ENCODE peak calls at places on chromosomes 2 and 18, in nine cellular contexts. V is stimulated activated CD4-positive, alpha-beta T cell treated with anti-CD3 and anti-CD28 coated beads, TNF-alpha, amount 100 ng/mL, for 4 hours; C is activated CD4-positive, CD25-positive, alpha-beta regulatory T cell; Y is GM10248; E is AG20443; L is MCF 10A; U is amygdala; N is effector memory CD8-positive, alpha-beta T cell; W is cerebellum. M is an unnamed sample.

GRCh38 chr2:209960676-209961630 is 41.5 kb upstream of the RPE start:
- DNase-seq in V (no peak), C (no peak), Y (peak), E (peak), L (peak), U (peak), N (peak), W (peak), M (peak)

GRCh38 chr18:60754413-60754812 is 381.8 kb upstream of the MC4R start:
- DNase-seq in V (no peak), C (no peak), Y (no peak), E (no peak), L (no peak), U (no peak), N (no peak), W (no peak), M (no peak)

GRCh38 chr2:234164499-234165409 is 114.3 kb downstream of the SPP2 start:
- DNase-seq in V (no peak), C (no peak), Y (no peak), E (no peak), L (no peak), U (no peak), N (peak), W (no peak), M (no peak)

GRCh38 chr2:121120991-121121390 is 164.0 kb downstream of the TFCP2L1 start:
- DNase-seq in V (no peak), C (no peak), Y (no peak), E (no peak), L (no peak), U (no peak), N (no peak), W (no peak), M (no peak)

GRCh38 chr2:225002656-225003045 is 39.6 kb downstream of the DOCK10 start:
- DNase-seq in V (no peak), C (no peak), Y (no peak), E (no peak), L (peak), U (no peak), N (no peak), W (no peak), M (no peak)

GRCh38 chr18:35572644-35573043 is 8.9 kb upstream of the GALNT1 start:
- DNase-seq in V (no peak), C (no peak), Y (no peak), E (no peak), L (no peak), U (no peak), N (no peak), W (no peak), M (no peak)

GRCh38 chr2:71922501-71923142 is 225.0 kb downstream of the CYP26B1 start:
- DNase-seq in V (no peak), C (no peak), Y (peak), E (peak), L (no peak), U (no peak), N (no peak), W (no peak), M (no peak)

GRCh38 chr18:77100751-77101355 is 31.7 kb downstream of the MBP start:
- DNase-seq in V (no peak), C (no peak), Y (no peak), E (no peak), L (peak), U (no peak), N (no peak), W (no peak), M (no peak)

GRCh38 chr2:77521931-77522470 is at the start of gene LRRTM4:
- DNase-seq in V (no peak), C (no peak), Y (no peak), E (no peak), L (peak), U (peak), N (no peak), W (peak), M (no peak)

GRCh38 chr2:203782262-203782976 is 76.0 kb downstream of the CD28 start:
- DNase-seq in V (no peak), C (no peak), Y (peak), E (peak), L (peak), U (peak), N (peak), W (peak), M (no peak)

GRCh38 chr2:78601113-78601512 is 424.4 kb upstream of the REG3G start:
- DNase-seq in V (no peak), C (no peak), Y (no peak), E (no peak), L (peak), U (no peak), N (no peak), W (no peak), M (no peak)

GRCh38 chr2:31388736-31389135 is 25.8 kb downstream of the XDH start:
- DNase-seq in V (no peak), C (no peak), Y (no peak), E (no peak), L (no peak), U (no peak), N (no peak), W (no peak), M (no peak)

GRCh38 chr2:2507471-2507997 is 176.5 kb upstream of the MYT1L start:
- DNase-seq in V (no peak), C (no peak), Y (no peak), E (no peak), L (no peak), U (peak), N (no peak), W (peak), M (no peak)

GRCh38 chr18:50190236-50190635 is 4.7 kb downstream of the MYO5B start:
- DNase-seq in V (no peak), C (no peak), Y (no peak), E (no peak), L (peak), U (no peak), N (no peak), W (no peak), M (no peak)

GRCh38 chr18:62877448-62878221 is 162.3 kb downstream of the PHLPP1 start:
- DNase-seq in V (no peak), C (no peak), Y (no peak), E (peak), L (peak), U (no peak), N (no peak), W (no peak), M (no peak)

GRCh38 chr2:153509133-153509532 is 30.6 kb upstream of the RPRM start:
- DNase-seq in V (no peak), C (no peak), Y (no peak), E (no peak), L (no peak), U (no peak), N (no peak), W (no peak), M (no peak)

GRCh38 chr2:173571021-173571821 is 216.5 kb downstream of the CDCA7 start:
- DNase-seq in V (no peak), C (no peak), Y (peak), E (peak), L (peak), U (no peak), N (no peak), W (peak), M (peak)

GRCh38 chr2:69703189-69703588 is 38.7 kb upstream of the ANXA4 start:
- DNase-seq in V (no peak), C (no peak), Y (no peak), E (no peak), L (no peak), U (no peak), N (no peak), W (no peak), M (no peak)

GRCh38 chr2:125684932-125685331 is 971.0 kb upstream of the GYPC start:
- DNase-seq in V (no peak), C (no peak), Y (no peak), E (no peak), L (no peak), U (no peak), N (no peak), W (no peak), M (no peak)

GRCh38 chr2:104854507-104855173 is 725 bp downstream of the POU3F3 start:
- DNase-seq in V (no peak), C (no peak), Y (peak), E (no peak), L (no peak), U (no peak), N (no peak), W (no peak), M (no peak)

GRCh38 chr2:227106845-227107759 is 56.9 kb downstream of the COL4A4 start:
- DNase-seq in V (peak), C (no peak), Y (peak), E (peak), L (peak), U (peak), N (no peak), W (peak), M (no peak)

GRCh38 chr18:63511285-63511684 is 30.9 kb upstream of the SERPINB12 start:
- DNase-seq in V (no peak), C (no peak), Y (no peak), E (peak), L (peak), U (peak), N (no peak), W (peak), M (no peak)

GRCh38 chr18:80147418-80148315 is 38.6 kb downstream of the ADNP2 start:
- DNase-seq in V (peak), C (peak), Y (peak), E (peak), L (peak), U (peak), N (peak), W (peak), M (peak)

GRCh38 chr2:128786800-128787478 is 468.3 kb upstream of the HS6ST1 start:
- DNase-seq in V (no peak), C (no peak), Y (no peak), E (no peak), L (no peak), U (no peak), N (no peak), W (no peak), M (no peak)

GRCh38 chr2:20449501-20450200 is 2.8 kb downstream of the RHOB start:
- DNase-seq in V (no peak), C (no peak), Y (no peak), E (no peak), L (no peak), U (no peak), N (no peak), W (no peak), M (no peak)

GRCh38 chr2:193929131-193929530 is 1727.9 kb upstream of the SLC39A10 start:
- DNase-seq in V (no peak), C (no peak), Y (no peak), E (no peak), L (no peak), U (no peak), N (no peak), W (peak), M (no peak)

GRCh38 chr2:8491296-8492048 is 190.4 kb upstream of the ID2 start:
- DNase-seq in V (no peak), C (no peak), Y (no peak), E (peak), L (no peak), U (no peak), N (no peak), W (no peak), M (no peak)

GRCh38 chr2:675982-676646 is 1.1 kb downstream of the TMEM18 start:
- DNase-seq in V (no peak), C (no peak), Y (peak), E (peak), L (peak), U (no peak), N (no peak), W (peak), M (no peak)

M was measured in GM12891.